ENCODE peak calls at places on chromosomes 12 and 14, in nine cellular contexts. One of them, this sample, is unnamed.

GRCh38 chr14:68704736-68705720 is 87.8 kb downstream of the ZFP36L1 start:
- DNase-seq in GM23338: no peak
- DNase-seq in HepG2: no peak
- DNase-seq in Calu3: no peak
- DNase-seq in progenitor cell of endocrine pancreas: no peak
- DNase-seq in nephron progenitor cell: no peak
- DNase-seq in vagina: no peak
- DNase-seq in endodermal cell: peak
- DNase-seq in neural progenitor cell: no peak
- DNase-seq in this sample: no peak

GRCh38 chr12:30019386-30020140 is 235.8 kb upstream of the TMTC1 start:
- DNase-seq in GM23338: no peak
- DNase-seq in HepG2: no peak
- DNase-seq in Calu3: no peak
- DNase-seq in progenitor cell of endocrine pancreas: no peak
- DNase-seq in nephron progenitor cell: no peak
- DNase-seq in vagina: no peak
- DNase-seq in endodermal cell: no peak
- DNase-seq in neural progenitor cell: no peak
- DNase-seq in this sample: no peak

GRCh38 chr14:91144425-91145145 is 30.7 kb downstream of the DGLUCY start:
- DNase-seq in GM23338: no peak
- DNase-seq in HepG2: no peak
- DNase-seq in Calu3: no peak
- DNase-seq in progenitor cell of endocrine pancreas: no peak
- DNase-seq in nephron progenitor cell: no peak
- DNase-seq in vagina: no peak
- DNase-seq in endodermal cell: no peak
- DNase-seq in neural progenitor cell: peak
- DNase-seq in this sample: no peak

GRCh38 chr12:100151769-100152168 is 9.1 kb upstream of the BLTP3B start:
- DNase-seq in GM23338: peak
- DNase-seq in HepG2: no peak
- DNase-seq in Calu3: no peak
- DNase-seq in progenitor cell of endocrine pancreas: no peak
- DNase-seq in nephron progenitor cell: no peak
- DNase-seq in vagina: no peak
- DNase-seq in endodermal cell: peak
- DNase-seq in neural progenitor cell: no peak
- DNase-seq in this sample: no peak

GRCh38 chr12:33771889-33772288 is 250.4 kb upstream of the ALG10 start:
- DNase-seq in GM23338: no peak
- DNase-seq in HepG2: no peak
- DNase-seq in Calu3: no peak
- DNase-seq in progenitor cell of endocrine pancreas: no peak
- DNase-seq in nephron progenitor cell: no peak
- DNase-seq in vagina: no peak
- DNase-seq in endodermal cell: no peak
- DNase-seq in neural progenitor cell: no peak
- DNase-seq in this sample: no peak

GRCh38 chr12:68911197-68911718 is 21.7 kb downstream of the CPM start:
- DNase-seq in GM23338: no peak
- DNase-seq in HepG2: no peak
- DNase-seq in Calu3: no peak
- DNase-seq in progenitor cell of endocrine pancreas: no peak
- DNase-seq in nephron progenitor cell: no peak
- DNase-seq in vagina: no peak
- DNase-seq in endodermal cell: no peak
- DNase-seq in neural progenitor cell: no peak
- DNase-seq in this sample: no peak

GRCh38 chr12:117686911-117687377 is 281.8 kb downstream of the KSR2 start:
- DNase-seq in GM23338: no peak
- DNase-seq in HepG2: peak
- DNase-seq in Calu3: peak
- DNase-seq in progenitor cell of endocrine pancreas: no peak
- DNase-seq in nephron progenitor cell: no peak
- DNase-seq in vagina: no peak
- DNase-seq in endodermal cell: no peak
- DNase-seq in neural progenitor cell: no peak
- DNase-seq in this sample: no peak

GRCh38 chr12:41202051-41202450 is 13.9 kb downstream of the PDZRN4 start:
- DNase-seq in GM23338: no peak
- DNase-seq in HepG2: no peak
- DNase-seq in Calu3: no peak
- DNase-seq in progenitor cell of endocrine pancreas: no peak
- DNase-seq in nephron progenitor cell: no peak
- DNase-seq in vagina: no peak
- DNase-seq in endodermal cell: no peak
- DNase-seq in neural progenitor cell: peak
- DNase-seq in this sample: no peak

GRCh38 chr12:9390761-9391160 is 182.6 kb upstream of the PZP start:
- DNase-seq in GM23338: no peak
- DNase-seq in HepG2: no peak
- DNase-seq in Calu3: no peak
- DNase-seq in progenitor cell of endocrine pancreas: no peak
- DNase-seq in nephron progenitor cell: no peak
- DNase-seq in vagina: no peak
- DNase-seq in endodermal cell: no peak
- DNase-seq in neural progenitor cell: no peak
- DNase-seq in this sample: no peak

GRCh38 chr14:74518221-74518620 is 24.7 kb downstream of the ISCA2 start:
- DNase-seq in GM23338: no peak
- DNase-seq in HepG2: no peak
- DNase-seq in Calu3: no peak
- DNase-seq in progenitor cell of endocrine pancreas: no peak
- DNase-seq in nephron progenitor cell: no peak
- DNase-seq in vagina: no peak
- DNase-seq in endodermal cell: no peak
- DNase-seq in neural progenitor cell: no peak
- DNase-seq in this sample: no peak

GRCh38 chr12:58452546-58452945 is 467.8 kb downstream of the LRIG3 start:
- DNase-seq in GM23338: no peak
- DNase-seq in HepG2: no peak
- DNase-seq in Calu3: no peak
- DNase-seq in progenitor cell of endocrine pancreas: no peak
- DNase-seq in nephron progenitor cell: no peak
- DNase-seq in vagina: no peak
- DNase-seq in endodermal cell: no peak
- DNase-seq in neural progenitor cell: no peak
- DNase-seq in this sample: no peak

GRCh38 chr12:95548539-95549391 is 2.5 kb downstream of the USP44 start:
- DNase-seq in GM23338: peak
- DNase-seq in HepG2: no peak
- DNase-seq in Calu3: peak
- DNase-seq in progenitor cell of endocrine pancreas: peak
- DNase-seq in nephron progenitor cell: peak
- DNase-seq in vagina: no peak
- DNase-seq in endodermal cell: peak
- DNase-seq in neural progenitor cell: peak
- DNase-seq in this sample: peak

DNA sequence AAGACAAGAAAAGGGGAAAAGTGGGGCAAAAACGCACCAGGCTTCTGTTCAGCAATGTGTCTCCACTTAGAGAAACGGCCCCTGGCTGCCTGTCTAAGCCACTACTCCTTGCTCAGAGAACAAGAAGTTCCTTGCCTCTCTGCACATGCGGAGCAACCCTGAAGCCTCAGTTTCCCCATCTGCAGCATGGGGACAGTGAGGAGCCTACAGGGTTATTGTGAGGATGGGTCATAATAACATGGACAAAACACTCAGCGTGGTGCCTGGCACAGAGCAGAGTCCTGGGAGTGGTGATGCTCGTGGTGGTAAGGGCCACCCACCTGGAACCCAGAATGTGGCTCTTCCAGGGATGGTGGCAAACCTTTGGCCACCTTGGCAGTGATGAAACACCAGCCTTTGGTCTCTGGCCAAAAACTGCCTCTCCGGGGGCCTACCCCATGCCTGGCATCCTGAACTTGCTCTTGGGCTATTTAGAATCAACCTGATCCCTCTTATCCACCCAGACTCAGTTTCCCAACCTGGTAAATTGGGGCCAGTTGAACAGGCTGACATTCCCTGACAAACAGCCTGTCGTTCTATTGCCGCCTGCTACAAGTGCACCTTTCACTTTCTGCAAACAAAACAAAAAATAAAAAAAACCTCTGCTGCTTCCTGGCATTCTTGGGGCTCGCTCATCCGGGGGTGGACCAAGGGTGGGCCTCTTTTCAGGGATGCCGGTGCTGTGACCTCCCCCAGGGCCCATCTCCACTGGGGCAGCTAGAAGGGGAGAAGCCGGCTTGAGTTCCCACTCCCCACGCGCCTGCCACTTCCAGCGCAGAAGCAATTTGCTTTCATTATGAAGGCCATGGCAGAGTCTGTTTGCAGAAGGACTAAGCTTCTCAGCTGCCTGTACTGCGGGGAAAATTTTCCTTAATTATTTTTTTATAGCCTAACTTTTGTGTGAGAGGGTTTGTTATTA is 56.4 kb upstream of the DLK1 start:
- DNase-seq in GM23338: no peak
- DNase-seq in HepG2: no peak
- DNase-seq in Calu3: no peak
- DNase-seq in progenitor cell of endocrine pancreas: no peak
- DNase-seq in nephron progenitor cell: no peak
- DNase-seq in vagina: no peak
- DNase-seq in endodermal cell: no peak
- DNase-seq in neural progenitor cell: no peak
- DNase-seq in this sample: no peak
- TF ChIP-seq CTCF in GM23338: no peak
- TF ChIP-seq CTCF in HepG2: no peak
- TF ChIP-seq CTCF in Calu3: no peak
- TF ChIP-seq CTCF in progenitor cell of endocrine pancreas: no peak
- TF ChIP-seq CTCF in nephron progenitor cell: no peak
- TF ChIP-seq CTCF in vagina: no peak
- TF ChIP-seq CTCF in endodermal cell: no peak
- TF ChIP-seq CTCF in neural progenitor cell: no peak
- TF ChIP-seq CTCF in this sample: no peak

DNA sequence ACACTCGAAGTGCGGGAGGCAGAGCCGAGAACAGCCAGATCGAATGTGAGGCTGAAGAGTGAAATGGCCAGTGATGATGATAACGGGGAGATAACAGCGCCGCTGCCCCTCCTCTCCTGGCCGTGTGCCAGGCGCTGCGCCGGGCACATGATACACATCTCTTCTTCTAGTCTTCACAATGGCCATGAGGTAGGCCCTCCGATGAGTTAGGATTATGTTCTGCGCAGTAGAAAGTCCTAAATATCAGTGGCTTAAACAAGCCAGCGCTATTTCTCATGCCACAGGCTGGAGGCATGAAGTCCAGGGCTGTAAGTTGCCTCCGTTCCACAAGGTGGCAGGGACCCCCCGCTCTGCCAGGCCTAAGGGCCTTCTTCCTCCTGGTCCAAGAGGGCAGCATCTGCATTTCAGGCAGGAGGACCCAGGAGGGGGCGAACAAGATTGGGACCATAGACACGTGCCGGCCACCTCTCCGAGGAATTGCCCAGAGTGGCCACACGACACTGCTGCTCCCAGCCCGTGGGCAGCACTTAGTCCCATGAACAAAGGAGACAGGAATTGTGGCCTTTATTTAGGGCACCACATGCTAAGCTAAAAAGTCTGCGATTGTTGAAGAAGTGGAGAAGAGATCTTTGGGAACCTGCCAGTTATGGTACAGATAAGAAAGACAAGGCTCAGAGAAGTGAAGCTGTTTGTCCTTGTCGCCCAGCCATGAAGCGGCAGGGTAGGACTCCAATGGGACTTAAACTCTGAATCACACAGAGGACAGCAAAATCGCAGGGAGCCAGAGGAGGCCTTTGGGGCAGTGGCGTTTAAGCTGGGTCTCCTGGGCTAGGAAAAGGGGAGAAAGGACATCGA is 10.9 kb upstream of the HVCN1 start:
- DNase-seq in GM23338: peak
- DNase-seq in HepG2: peak
- DNase-seq in Calu3: no peak
- DNase-seq in progenitor cell of endocrine pancreas: no peak
- DNase-seq in nephron progenitor cell: no peak
- DNase-seq in vagina: no peak
- DNase-seq in endodermal cell: peak
- DNase-seq in neural progenitor cell: peak
- DNase-seq in this sample: no peak
- TF ChIP-seq CTCF in GM23338: peak
- TF ChIP-seq CTCF in HepG2: peak
- TF ChIP-seq CTCF in Calu3: no peak
- TF ChIP-seq CTCF in progenitor cell of endocrine pancreas: no peak
- TF ChIP-seq CTCF in nephron progenitor cell: no peak
- TF ChIP-seq CTCF in vagina: no peak
- TF ChIP-seq CTCF in endodermal cell: peak
- TF ChIP-seq CTCF in neural progenitor cell: peak
- TF ChIP-seq CTCF in this sample: no peak

DNA sequence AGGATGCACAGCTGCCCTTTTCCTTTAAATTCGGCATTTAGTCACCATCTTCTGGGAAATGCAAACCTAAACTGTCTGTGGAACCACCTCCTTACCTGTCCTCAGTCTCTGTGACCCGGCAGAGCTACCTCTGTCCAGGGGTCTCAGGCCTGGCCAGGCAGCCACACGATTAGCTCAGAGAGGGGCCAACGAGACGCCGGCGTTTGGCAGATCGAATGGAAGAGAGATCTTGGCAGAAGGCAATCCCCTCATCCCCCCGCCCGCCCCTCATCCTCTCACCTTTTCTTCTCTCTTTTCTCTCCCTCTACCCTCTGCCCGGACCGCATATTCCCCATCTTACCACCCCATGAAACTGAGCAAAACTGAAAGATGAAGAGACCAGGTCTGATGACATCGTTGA is 101.0 kb downstream of the PIWIL1 start:
- DNase-seq in GM23338: no peak
- DNase-seq in HepG2: no peak
- DNase-seq in Calu3: no peak
- DNase-seq in progenitor cell of endocrine pancreas: no peak
- DNase-seq in nephron progenitor cell: no peak
- DNase-seq in vagina: no peak
- DNase-seq in endodermal cell: no peak
- DNase-seq in neural progenitor cell: no peak
- DNase-seq in this sample: no peak
- TF ChIP-seq CTCF in GM23338: no peak
- TF ChIP-seq CTCF in HepG2: no peak
- TF ChIP-seq CTCF in Calu3: no peak
- TF ChIP-seq CTCF in progenitor cell of endocrine pancreas: no peak
- TF ChIP-seq CTCF in nephron progenitor cell: no peak
- TF ChIP-seq CTCF in vagina: no peak
- TF ChIP-seq CTCF in endodermal cell: no peak
- TF ChIP-seq CTCF in neural progenitor cell: no peak
- TF ChIP-seq CTCF in this sample: no peak

DNA sequence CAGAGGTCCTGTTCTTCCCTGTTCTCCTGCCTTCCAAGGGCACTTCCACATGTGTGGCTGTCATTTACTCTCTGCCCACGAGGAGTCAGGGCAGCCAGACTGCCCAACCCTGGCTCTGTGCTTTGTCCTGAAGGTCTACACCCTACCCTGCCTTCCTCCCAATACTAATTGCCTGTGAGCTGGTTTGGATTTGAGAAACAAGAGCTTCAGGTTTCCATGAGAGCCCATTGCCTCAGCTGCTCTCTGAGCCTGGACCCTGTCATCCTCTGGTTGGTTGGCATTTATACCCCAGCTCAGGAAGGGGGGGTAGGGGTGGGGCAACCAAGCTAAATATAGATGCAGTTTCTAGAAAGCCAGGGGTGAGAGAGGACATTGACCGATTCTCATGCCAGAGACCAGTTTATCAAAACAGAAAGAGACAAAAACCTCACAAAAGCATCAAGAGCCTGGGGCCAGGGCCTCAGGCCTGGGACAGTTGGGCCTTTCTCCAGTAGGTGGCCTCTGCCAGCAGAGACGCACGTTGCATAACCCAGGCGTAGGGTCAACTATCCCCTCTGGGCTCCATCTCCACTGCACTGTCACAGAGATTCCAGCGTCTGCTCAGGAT is 34.5 kb downstream of the VDR start:
- DNase-seq in GM23338: peak
- DNase-seq in HepG2: peak
- DNase-seq in Calu3: no peak
- DNase-seq in progenitor cell of endocrine pancreas: no peak
- DNase-seq in nephron progenitor cell: peak
- DNase-seq in vagina: no peak
- DNase-seq in endodermal cell: peak
- DNase-seq in neural progenitor cell: peak
- DNase-seq in this sample: no peak
- TF ChIP-seq CTCF in GM23338: peak
- TF ChIP-seq CTCF in HepG2: peak
- TF ChIP-seq CTCF in Calu3: no peak
- TF ChIP-seq CTCF in progenitor cell of endocrine pancreas: peak
- TF ChIP-seq CTCF in nephron progenitor cell: peak
- TF ChIP-seq CTCF in vagina: peak
- TF ChIP-seq CTCF in endodermal cell: peak
- TF ChIP-seq CTCF in neural progenitor cell: peak
- TF ChIP-seq CTCF in this sample: peak

This sample was measured in GM13976.